ENCODE peak calls at places on chromosomes 6 and 20, in nine cellular contexts. B, P, U, M, N, J, H, A and S are unnamed samples.

GRCh38 chr20:49279677-49280462 is 2.0 kb upstream of the ZNFX1 start:
- DNase-seq in J (no peak), B (no peak), N (no peak), M (no peak), P (no peak), U (no peak), A (no peak), H (no peak), S (no peak)

GRCh38 chr6:32830017-32830416 is 8.5 kb downstream of the TAP2 start:
- DNase-seq in H (no peak), B (no peak), J (no peak), M (no peak), P (no peak), U (no peak), N (no peak), A (no peak), S (no peak)

GRCh38 chr6:1789092-1789491 is 179.4 kb downstream of the FOXC1 start:
- DNase-seq in U (no peak), M (no peak), B (peak; percentile 65), H (no peak), P (no peak), A (no peak), J (no peak), N (no peak), S (no peak)

GRCh38 chr20:64192406-64192805 is 28.2 kb downstream of the MYT1 start:
- DNase-seq in N (no peak), B (no peak), U (no peak), P (no peak), J (no peak), H (peak; percentile 74), A (no peak), M (no peak), S (no peak)

GRCh38 chr20:58192065-58192464 is 36.4 kb downstream of the ANKRD60 start:
- DNase-seq in P (no peak), J (no peak), N (no peak), A (no peak), U (no peak), B (no peak), H (no peak), M (no peak), S (no peak)

GRCh38 chr20:44209691-44210421 is 715 bp downstream of the OSER1 start:
- DNase-seq in P (peak; percentile 23), N (no peak), M (no peak), B (peak; percentile 35), A (no peak), H (peak; percentile 66), J (no peak), U (no peak), S (no peak)

GRCh38 chr6:127463056-127463455 is 3.9 kb upstream of the KIAA0408 start:
- DNase-seq in A (no peak), J (no peak), H (no peak), B (peak; percentile 20), N (no peak), M (no peak), P (no peak), U (no peak), S (no peak)

GRCh38 chr6:41922154-41922553 is 855 bp downstream of the BYSL start:
- DNase-seq in H (no peak), P (no peak), A (no peak), J (no peak), M (no peak), U (no peak), B (no peak), N (no peak), S (no peak)

GRCh38 chr6:134111062-134111677 is 58.7 kb upstream of the SLC2A12 start:
- DNase-seq in M (peak; percentile 30), N (no peak), U (peak; percentile 42), B (peak; percentile 68), A (no peak), P (peak; percentile 52), H (no peak), J (no peak), S (no peak)

DNA sequence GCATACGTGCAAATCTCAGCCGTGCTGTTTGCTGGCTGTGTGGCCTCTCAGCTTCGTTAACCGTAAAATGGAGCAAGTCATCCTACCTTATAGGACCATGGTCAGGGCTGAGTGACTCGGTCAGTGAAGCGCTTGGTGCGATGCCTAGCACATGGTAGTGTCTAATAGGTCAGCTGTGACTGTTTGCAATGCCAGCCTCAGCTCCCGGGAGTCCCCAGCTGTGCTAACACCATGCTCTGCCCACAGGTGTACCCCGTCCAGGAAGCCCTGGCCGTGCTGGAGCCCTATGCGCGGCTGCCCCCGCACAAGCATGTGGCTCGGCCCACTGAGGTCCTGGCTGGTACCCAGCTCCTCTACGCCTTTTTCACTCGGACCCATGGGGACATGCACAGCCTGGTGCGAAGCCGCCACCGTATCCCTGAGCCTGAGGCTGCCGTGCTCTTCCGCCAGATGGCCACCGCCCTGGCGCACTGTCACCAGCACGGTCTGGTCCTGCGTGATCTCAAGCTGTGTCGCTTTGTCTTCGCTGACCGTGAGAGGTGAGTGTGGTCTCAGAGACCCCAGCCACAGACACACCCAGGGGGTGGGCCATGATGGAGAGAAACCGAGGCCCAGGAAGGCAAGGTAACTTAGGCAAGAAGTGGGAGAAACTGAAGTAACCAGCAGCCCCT is 10.6 kb downstream of the TRIB3 start:
- DNase-seq in U (no peak), A (no peak), M (no peak), P (no peak), H (no peak), J (no peak), B (no peak), N (peak; percentile 61), S (no peak)
- H3K36me3 ChIP-seq in U (peaks cover 31% of the 10 kb centered on the region), A (peaks cover 65% of the 10 kb centered on the region), M (no peaks in the 10 kb centered on the region), P (peaks cover 8% of the 10 kb centered on the region), H (no peaks in the 10 kb centered on the region), J (no peaks in the 10 kb centered on the region), B (peaks cover 58% of the 10 kb centered on the region), N (peaks cover 98% of the 10 kb centered on the region), S (no peaks in the 10 kb centered on the region)

DNA sequence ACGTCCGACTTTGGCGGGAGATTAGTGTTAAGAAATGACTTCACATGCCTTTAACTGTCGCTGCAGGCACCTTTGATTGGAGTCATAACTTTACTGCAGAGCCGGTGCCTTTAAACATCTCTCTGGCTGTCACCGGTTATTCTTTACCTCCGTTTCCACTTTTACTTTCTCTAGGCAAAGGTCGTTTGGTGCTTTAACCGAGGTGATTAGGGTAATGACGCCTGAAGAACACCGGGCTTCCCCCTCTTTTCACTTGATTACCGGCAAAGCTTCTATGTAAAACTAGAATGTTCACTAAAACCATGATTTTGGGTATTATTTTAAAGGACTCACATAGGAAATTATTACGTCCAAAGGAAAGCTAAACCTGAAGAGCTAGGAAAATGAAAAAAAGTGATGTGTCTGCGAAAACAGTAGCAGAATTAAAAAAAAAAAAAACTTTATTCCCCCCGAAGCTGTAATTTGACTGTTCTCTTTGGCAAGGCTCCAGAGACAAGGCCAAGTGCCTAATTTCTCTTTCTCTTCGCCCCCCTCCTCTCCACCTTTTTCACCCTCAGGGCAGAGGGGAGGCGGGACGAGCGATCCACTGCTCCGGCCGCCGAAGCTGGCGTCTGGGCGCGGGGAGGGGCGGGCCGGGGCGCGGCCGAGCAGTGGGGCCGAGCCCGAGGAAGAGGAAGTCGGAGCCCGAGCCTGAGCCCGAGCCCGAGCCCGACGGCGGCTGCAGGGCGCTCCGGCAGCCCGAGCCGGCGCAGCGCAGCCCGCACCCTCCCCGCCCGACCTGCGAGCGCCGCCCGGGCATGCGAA is at the start of gene PLEKHG1:
- DNase-seq in M (peak; percentile 89), J (peak; percentile 36), P (peak; percentile 68), B (no peak), H (peak; percentile 80), N (peak; percentile 96), U (peak; percentile 60), A (peak; percentile 92), S (peak; percentile 85)
- TF ChIP-seq POLR2A in M (peak; percentile 47), J (peak; percentile 21), P (no peak), B (no peak), H (no peak), N (peak; percentile 46), U (no peak), A (no peak), S (no peak)

DNA sequence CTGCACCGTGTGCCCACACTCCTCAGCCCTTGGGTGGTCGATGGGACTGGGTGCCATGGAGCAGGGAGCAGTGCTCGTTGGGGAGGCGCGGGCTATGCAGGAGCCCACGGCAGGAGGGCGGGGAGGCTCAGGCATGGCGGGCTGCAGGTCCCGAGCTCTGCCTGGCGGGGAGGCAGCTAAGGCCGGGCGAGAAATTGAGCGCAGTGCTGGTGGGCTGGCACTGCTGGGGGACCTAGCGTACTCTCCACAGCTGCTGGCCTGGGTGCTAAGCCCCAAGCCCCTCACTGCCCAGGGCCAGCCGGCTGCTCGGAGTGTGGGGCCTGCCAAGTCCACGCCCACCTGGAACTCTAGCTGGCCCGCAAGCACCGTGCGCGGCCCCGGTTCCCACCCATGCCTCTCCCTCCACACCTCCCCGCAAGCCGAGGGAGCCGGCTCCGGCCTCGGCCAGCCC is 55.9 kb upstream of the ECI2 start:
- DNase-seq in J (no peak), U (no peak), P (no peak), N (no peak), H (no peak), B (no peak), A (no peak), M (no peak), S (no peak)
- TF ChIP-seq CTCF in J (no peak), U (no peak), P (no peak), N (no peak), H (no peak), B (no peak), A (no peak), M (no peak), S (no peak)

GRCh38 chr6:158059108-158059507 is 77.4 kb downstream of the SYNJ2 start:
- DNase-seq in U (no peak), P (no peak), M (no peak), J (no peak), B (no peak), H (no peak), A (no peak), N (no peak), S (peak; percentile 53)

GRCh38 chr6:158056355-158056754 is 74.7 kb downstream of the SYNJ2 start:
- DNase-seq in B (no peak), H (no peak), J (no peak), M (no peak), P (no peak), A (no peak), U (no peak), N (no peak), S (no peak)

GRCh38 chr6:158056804-158057203 is 75.1 kb downstream of the SYNJ2 start:
- DNase-seq in H (no peak), J (no peak), P (no peak), A (no peak), M (no peak), N (no peak), U (no peak), B (no peak), S (peak; percentile 54)

GRCh38 chr6:158058156-158058723 is 76.6 kb downstream of the SYNJ2 start:
- DNase-seq in H (no peak), U (no peak), B (no peak), N (no peak), J (no peak), M (no peak), P (no peak), A (no peak), S (no peak)

DNA sequence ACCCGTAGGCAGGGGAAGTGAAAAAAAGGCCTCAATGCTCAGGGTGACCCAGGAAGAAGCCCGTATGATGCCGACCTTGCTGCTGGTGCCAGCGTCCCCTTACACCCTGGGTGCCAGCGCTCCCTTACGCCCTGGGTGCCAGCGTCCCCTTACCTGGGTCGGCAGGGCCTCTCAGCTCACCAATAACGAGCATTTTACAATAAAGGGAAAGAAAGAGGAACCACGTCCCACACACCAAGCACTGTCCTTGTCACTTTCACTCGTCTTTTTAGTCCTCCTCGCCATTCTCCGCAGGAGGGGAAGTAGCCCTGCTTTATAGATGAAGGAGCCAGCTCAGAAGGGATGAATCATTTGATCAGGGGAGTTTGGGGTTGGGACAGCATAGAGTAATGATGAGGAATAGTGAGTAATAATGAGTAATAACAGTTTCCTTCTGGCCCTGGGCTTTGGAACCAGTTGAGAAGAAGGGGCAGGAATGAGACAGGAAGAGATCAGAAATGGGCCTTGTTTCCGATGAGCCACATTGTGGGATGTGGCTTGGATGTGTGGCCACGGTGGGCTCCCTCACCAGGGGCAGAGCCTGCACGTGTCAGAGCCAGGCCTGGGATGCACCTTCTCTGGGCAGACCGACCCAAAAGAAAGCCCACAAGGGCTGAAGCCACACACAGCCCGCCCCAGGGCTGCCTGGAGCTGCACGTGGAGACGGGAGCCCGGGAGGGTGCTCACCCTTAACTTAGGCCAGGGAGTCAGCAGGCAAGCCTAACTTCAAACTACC is 75.7 kb downstream of the SYNJ2 start:
- DNase-seq in U (peak; percentile 54), M (no peak), A (no peak), B (peak; percentile 98), H (no peak), P (no peak), N (no peak), J (no peak), S (peak; percentile 59)
- H3K36me3 ChIP-seq in U (no peaks in the 10 kb centered on the region), M (no peaks in the 10 kb centered on the region), A (peaks cover 35% of the 10 kb centered on the region), B (peaks cover 30% of the 10 kb centered on the region), H (no peaks in the 10 kb centered on the region), P (peaks cover 1% of the 10 kb centered on the region), N (peaks cover 23% of the 10 kb centered on the region), J (no peaks in the 10 kb centered on the region), S (no peaks in the 10 kb centered on the region)